ENCODE peak calls at places on chromosomes 16 and 17, in ten cellular contexts. I is mesendoderm; O is NAMALWA; F is left cardiac atrium; L is PC-9; E is Right ventricle myocardium superior; A is effector memory CD4-positive, alpha-beta T cell; P is posterior cingulate gyrus; S is COR-L47; W is NCI-H774. C is an unnamed sample.

GRCh38 chr17:51703364-51704341 is 443.3 kb downstream of the UTP18 start:
- DNase-seq in I (no peak), O (no peak), F (peak; percentile 89), L (no peak), E (peak; percentile 74), A (no peak), P (no peak), S (no peak), W (no peak), C (peak; percentile 70)

GRCh38 chr17:41396340-41396739 is 1.1 kb downstream of the KRT31 start:
- DNase-seq in I (no peak), O (no peak), F (no peak), L (no peak), E (no peak), A (no peak), P (no peak), S (no peak), W (no peak), C (no peak)

GRCh38 chr17:62933986-62934385 is 32.0 kb upstream of the TANC2 start:
- DNase-seq in I (no peak), O (no peak), F (no peak), L (no peak), E (no peak), A (no peak), P (no peak), S (no peak), W (peak; percentile 29), C (no peak)

GRCh38 chr16:85554114-85554790 is 58.9 kb upstream of the GSE1 start:
- DNase-seq in I (peak; percentile 90), O (peak; percentile 93), F (peak; percentile 70), L (peak; percentile 63), E (peak; percentile 75), A (peak; percentile 69), P (no peak), S (peak; percentile 61), W (no peak), C (peak; percentile 67)

GRCh38 chr16:23330583-23331249 is 28.6 kb downstream of the SCNN1B start:
- DNase-seq in I (no peak), O (no peak), F (no peak), L (peak; percentile 23), E (no peak), A (no peak), P (no peak), S (no peak), W (no peak), C (no peak)

GRCh38 chr16:16017812-16018211 is 68.4 kb downstream of the ABCC1 start:
- DNase-seq in I (no peak), O (no peak), F (no peak), L (no peak), E (no peak), A (no peak), P (no peak), S (no peak), W (no peak), C (no peak)

GRCh38 chr16:19765860-19766553 is 47.9 kb downstream of the IQCK start:
- DNase-seq in I (no peak), O (no peak), F (peak; percentile 40), L (no peak), E (peak; percentile 80), A (no peak), P (peak; percentile 75), S (no peak), W (no peak), C (peak; percentile 58)

GRCh38 chr17:10337976-10338375 is 34.8 kb downstream of the MYH13 start:
- DNase-seq in I (no peak), O (no peak), F (no peak), L (no peak), E (no peak), A (no peak), P (no peak), S (no peak), W (no peak), C (no peak)

GRCh38 chr16:87930456-87930855 is 5.9 kb downstream of the CA5A start:
- DNase-seq in I (peak; percentile 41), O (peak; percentile 43), F (no peak), L (peak; percentile 25), E (peak; percentile 15), A (no peak), P (no peak), S (peak; percentile 19), W (no peak), C (no peak)

GRCh38 chr17:77755410-77755963 is 203.0 kb upstream of the TNRC6C start:
- DNase-seq in I (no peak), O (no peak), F (no peak), L (no peak), E (no peak), A (no peak), P (no peak), S (no peak), W (no peak), C (no peak)

GRCh38 chr17:75643033-75644017 is 10.1 kb downstream of the SMIM5 start:
- DNase-seq in I (peak; percentile 30), O (no peak), F (no peak), L (peak; percentile 77), E (peak; percentile 48), A (no peak), P (no peak), S (no peak), W (no peak), C (no peak)

GRCh38 chr17:56499799-56500388 is 93.6 kb upstream of the NOG start:
- DNase-seq in I (peak; percentile 48), O (peak; percentile 55), F (no peak), L (peak; percentile 8), E (no peak), A (no peak), P (no peak), S (no peak), W (no peak), C (no peak)

GRCh38 chr17:47692895-47693666 is 880 bp upstream of the TBKBP1 start:
- DNase-seq in I (peak; percentile 68), O (peak; percentile 69), F (no peak), L (no peak), E (no peak), A (no peak), P (no peak), S (no peak), W (peak; percentile 21), C (no peak)

GRCh38 chr17:60641810-60642220 is 35.8 kb upstream of the BCAS3 start:
- DNase-seq in I (peak; percentile 80), O (peak; percentile 80), F (peak; percentile 44), L (peak; percentile 48), E (no peak), A (peak; percentile 34), P (no peak), S (peak; percentile 76), W (peak; percentile 70), C (no peak)

GRCh38 chr16:89944773-89945172 is 3.8 kb upstream of the DEF8 start:
- DNase-seq in I (no peak), O (peak; percentile 45), F (no peak), L (no peak), E (no peak), A (no peak), P (no peak), S (no peak), W (no peak), C (no peak)

GRCh38 chr16:88454315-88455057 is 1.4 kb downstream of the ZFPM1 start:
- DNase-seq in I (no peak), O (peak; percentile 55), F (peak; percentile 55), L (peak; percentile 54), E (no peak), A (peak; percentile 31), P (no peak), S (peak; percentile 29), W (no peak), C (no peak)

GRCh38 chr17:43074869-43075268 is 49.8 kb downstream of the RND2 start:
- DNase-seq in I (no peak), O (no peak), F (no peak), L (no peak), E (no peak), A (no peak), P (no peak), S (no peak), W (no peak), C (no peak)

GRCh38 chr16:70712942-70713341 is 27.1 kb upstream of the MTSS2 start:
- DNase-seq in I (no peak), O (no peak), F (no peak), L (no peak), E (no peak), A (no peak), P (no peak), S (no peak), W (no peak), C (no peak)

GRCh38 chr17:13561606-13562270 is 40.0 kb downstream of the HS3ST3A1 start:
- DNase-seq in I (no peak), O (no peak), F (no peak), L (no peak), E (no peak), A (no peak), P (no peak), S (no peak), W (no peak), C (no peak)

GRCh38 chr17:82237746-82238561 is 9.1 kb downstream of the SLC16A3 start:
- DNase-seq in I (no peak), O (no peak), F (no peak), L (no peak), E (no peak), A (no peak), P (no peak), S (no peak), W (no peak), C (peak; percentile 14)

GRCh38 chr17:16197276-16197675 is 18.1 kb downstream of the NCOR1 start:
- DNase-seq in I (no peak), O (no peak), F (no peak), L (no peak), E (no peak), A (no peak), P (no peak), S (no peak), W (no peak), C (no peak)

GRCh38 chr16:399278-400019 is 2.2 kb upstream of the DECR2 start:
- DNase-seq in I (no peak), O (no peak), F (no peak), L (no peak), E (no peak), A (no peak), P (no peak), S (no peak), W (no peak), C (no peak)

GRCh38 chr16:25126820-25127232 is 15.3 kb downstream of the LCMT1 start:
- DNase-seq in I (peak; percentile 53), O (peak; percentile 50), F (no peak), L (peak; percentile 67), E (no peak), A (no peak), P (peak; percentile 25), S (no peak), W (peak; percentile 3), C (no peak)

GRCh38 chr17:49815761-49816281 is 27.3 kb downstream of the KAT7 start:
- DNase-seq in I (peak; percentile 94), O (no peak), F (no peak), L (no peak), E (no peak), A (no peak), P (no peak), S (no peak), W (no peak), C (no peak)

GRCh38 chr17:73650147-73650546 is 5.9 kb upstream of the SDK2 start:
- DNase-seq in I (peak; percentile 69), O (peak; percentile 17), F (no peak), L (no peak), E (no peak), A (no peak), P (no peak), S (peak; percentile 42), W (peak; percentile 31), C (no peak)

GRCh38 chr17:81345211-81346089 is 49.8 kb upstream of the BAHCC1 start:
- DNase-seq in I (peak; percentile 94), O (peak; percentile 66), F (peak; percentile 93), L (peak; percentile 95), E (peak; percentile 93), A (peak; percentile 34), P (peak; percentile 53), S (peak; percentile 89), W (peak; percentile 91), C (peak; percentile 90)

GRCh38 chr16:4800290-4801041 is 2.0 kb downstream of the ROGDI start:
- DNase-seq in I (no peak), O (no peak), F (peak; percentile 52), L (peak; percentile 71), E (peak; percentile 80), A (no peak), P (peak; percentile 74), S (no peak), W (no peak), C (peak; percentile 65)

GRCh38 chr16:26220894-26221293 is 529.1 kb downstream of the HS3ST4 start:
- DNase-seq in I (peak; percentile 72), O (no peak), F (no peak), L (no peak), E (no peak), A (no peak), P (no peak), S (no peak), W (no peak), C (no peak)